ENCODE peak calls at places on chromosome 21, in five cellular contexts. Y is NCI-H1436; T is uterus; M is WTC11; P is stimulated activated CD4-positive, alpha-beta T cell treated with anti-CD3 and anti-CD28 coated beads, Interleukin-1b, Interleukin-23, amount 100 ng/mL, for 1 hour. G is an unnamed sample.

GRCh38 chr21:44617071-44617501 is 5.2 kb downstream of the KRTAP10-8 start:
- DNase-seq in T (no peak), M (peak; percentile 48), Y (no peak), P (no peak), G (no peak)

GRCh38 chr21:42362700-42363099 is 3.6 kb downstream of the TFF1 start:
- DNase-seq in M (no peak), T (no peak), Y (no peak), P (no peak), G (no peak)

GRCh38 chr21:45109831-45110492 is 35.6 kb downstream of the ADARB1 start:
- DNase-seq in Y (no peak), M (no peak), P (no peak), T (no peak), G (no peak)

GRCh38 chr21:26185021-26185420 is 14.5 kb upstream of the APP start:
- DNase-seq in M (no peak), T (no peak), P (no peak), Y (no peak), G (no peak)

GRCh38 chr21:42321231-42321630 is 6.0 kb upstream of the TFF3 start:
- DNase-seq in P (no peak), Y (no peak), M (no peak), T (no peak), G (no peak)

GRCh38 chr21:27700974-27701614 is 734.2 kb upstream of the ADAMTS5 start:
- DNase-seq in T (peak; percentile 90), M (peak; percentile 81), P (no peak), Y (peak; percentile 47), G (no peak)

GRCh38 chr21:17813353-17813752 is 5.8 kb downstream of the C21orf91 start:
- DNase-seq in M (no peak), P (no peak), Y (no peak), T (no peak), G (no peak)

GRCh38 chr21:32612999-32613337 is 791 bp upstream of the CFAP298 start:
- DNase-seq in T (no peak), M (no peak), Y (no peak), P (no peak), G (no peak)

GRCh38 chr21:25895565-25896205 is 160.9 kb downstream of the GABPA start:
- DNase-seq in T (no peak), M (no peak), Y (peak; percentile 53), P (no peak), G (no peak)

GRCh38 chr21:42439284-42440186 is 35.8 kb downstream of the UBASH3A start:
- DNase-seq in Y (no peak), T (no peak), M (no peak), P (no peak), G (no peak)

GRCh38 chr21:45072963-45073300 is 1.4 kb upstream of the ADARB1 start:
- DNase-seq in M (no peak), P (no peak), T (no peak), Y (no peak), G (no peak)

GRCh38 chr21:28516996-28517592 is 475.6 kb downstream of the LTN1 start:
- DNase-seq in M (peak; percentile 88), Y (peak; percentile 23), T (peak; percentile 36), P (peak; percentile 7), G (peak; percentile 1)

GRCh38 chr21:25254491-25255174 is 352.6 kb downstream of the MRPL39 start:
- DNase-seq in Y (no peak), T (no peak), M (no peak), P (no peak), G (no peak)

GRCh38 chr21:25176637-25177412 is 430.5 kb downstream of the MRPL39 start:
- DNase-seq in M (no peak), P (no peak), Y (no peak), T (no peak), G (no peak)

GRCh38 chr21:29235714-29236197 is 63.0 kb upstream of the BACH1 start:
- DNase-seq in T (no peak), Y (no peak), M (no peak), P (no peak), G (no peak)

GRCh38 chr21:42111470-42111743 is 40.3 kb downstream of the UMODL1 start:
- DNase-seq in T (no peak), M (no peak), Y (no peak), P (no peak), G (no peak)

GRCh38 chr21:41638201-41638790 is 128.6 kb downstream of the RIPK4 start:
- DNase-seq in M (no peak), Y (no peak), T (no peak), P (no peak), G (no peak)

GRCh38 chr21:32819702-32820101 is 48.1 kb upstream of the PAXBP1 start:
- DNase-seq in T (peak; percentile 42), Y (no peak), M (no peak), P (no peak), G (no peak)

GRCh38 chr21:27590271-27590670 is 623.4 kb upstream of the ADAMTS5 start:
- DNase-seq in T (no peak), Y (no peak), P (no peak), M (no peak), G (no peak)

GRCh38 chr21:34592120-34592561 is 22.8 kb downstream of the RCAN1 start:
- DNase-seq in M (no peak), T (no peak), Y (no peak), P (no peak), G (no peak)

GRCh38 chr21:33259428-33259827 is 6.7 kb upstream of the IL10RB start:
- DNase-seq in Y (no peak), T (no peak), M (no peak), P (no peak), G (no peak)

GRCh38 chr21:45979141-45979631 is 2.4 kb upstream of the COL6A1 start:
- DNase-seq in M (no peak), P (no peak), T (peak; percentile 62), Y (no peak), G (no peak)

GRCh38 chr21:46063734-46064680 is 33.9 kb upstream of the COL6A2 start:
- DNase-seq in P (no peak), Y (no peak), M (no peak), T (peak; percentile 24), G (no peak)

GRCh38 chr21:38796426-38796825 is 9.3 kb upstream of the ETS2 start:
- DNase-seq in Y (no peak), T (no peak), P (no peak), M (no peak), G (no peak)

GRCh38 chr21:14267071-14267470 is 51.1 kb downstream of the RBM11 start:
- DNase-seq in T (no peak), M (no peak), P (no peak), Y (no peak), G (no peak)

GRCh38 chr21:18899261-18899660 is 495.7 kb upstream of the TMPRSS15 start:
- DNase-seq in Y (no peak), T (no peak), P (no peak), M (no peak), G (no peak)

GRCh38 chr21:31198575-31198974 is 145.5 kb downstream of the TIAM1 start:
- DNase-seq in Y (peak; percentile 43), P (no peak), T (no peak), M (no peak), G (no peak)

GRCh38 chr21:27126140-27126539 is 159.3 kb upstream of the ADAMTS5 start:
- DNase-seq in M (no peak), Y (no peak), P (no peak), T (no peak), G (no peak)

GRCh38 chr21:38903578-38904193 is 98.0 kb downstream of the ETS2 start:
- DNase-seq in P (no peak), T (no peak), Y (no peak), M (no peak), G (no peak)

GRCh38 chr21:25722631-25723030 is 12.1 kb downstream of the ATP5PF start:
- DNase-seq in T (no peak), Y (no peak), P (no peak), M (no peak), G (no peak)

GRCh38 chr21:40117236-40117635 is 250.0 kb downstream of the PCP4 start:
- DNase-seq in Y (no peak), P (no peak), M (no peak), T (no peak), G (no peak)

GRCh38 chr21:41684381-41685245 is 82.2 kb downstream of the RIPK4 start:
- DNase-seq in M (no peak), P (no peak), T (no peak), Y (no peak), G (no peak)

GRCh38 chr21:38244885-38245869 is 11.6 kb upstream of the KCNJ15 start:
- DNase-seq in Y (no peak), M (no peak), T (no peak), P (peak; percentile 36), G (no peak)

GRCh38 chr21:31414601-31415000 is 70.5 kb upstream of the TIAM1 start:
- DNase-seq in P (no peak), M (no peak), Y (no peak), T (no peak), G (no peak)

GRCh38 chr21:45319461-45320211 is 31.9 kb upstream of the POFUT2 start:
- DNase-seq in M (no peak), T (no peak), P (no peak), Y (no peak), G (no peak)

GRCh38 chr21:41670056-41670805 is 96.6 kb downstream of the RIPK4 start:
- DNase-seq in M (no peak), Y (no peak), T (no peak), P (no peak), G (no peak)

GRCh38 chr21:41583274-41583790 is 75.4 kb upstream of the TMPRSS2 start:
- DNase-seq in T (no peak), M (no peak), P (no peak), Y (no peak), G (no peak)

GRCh38 chr21:45322960-45323461 is 35.3 kb upstream of the POFUT2 start:
- DNase-seq in P (no peak), T (no peak), M (peak; percentile 23), Y (no peak), G (no peak)

GRCh38 chr21:35840197-35840799 is 220.0 kb downstream of the SETD4 start:
- DNase-seq in P (no peak), T (peak; percentile 54), M (peak; percentile 45), Y (peak; percentile 57), G (no peak)

GRCh38 chr21:30268608-30269197 is 14.0 kb downstream of the KRTAP24-1 start:
- DNase-seq in Y (no peak), P (no peak), T (no peak), M (no peak), G (no peak)

G was measured in esophagus squamous epithelium.